ENCODE peak calls at places on chromosomes 1 and 21, in four cellular contexts. O is NCI-H1417, A is omental fat pad, N is Right ventricle myocardium superior. J is an unnamed sample.

GRCh38 chr21:40841524-40842196 is 5.3 kb downstream of the DSCAM start:
- DNase-seq in O (peak), A (no peak), N (peak), J (no peak)

GRCh38 chr1:211490038-211490678 is 1.8 kb downstream of the RD3 start:
- DNase-seq in O (peak), A (no peak), N (no peak), J (peak)

GRCh38 chr21:36717901-36718465 is 19.1 kb downstream of the SIM2 start:
- DNase-seq in O (no peak), A (no peak), N (no peak), J (no peak)

GRCh38 chr21:26842976-26843911 is 2.0 kb downstream of the ADAMTS1 start:
- DNase-seq in O (peak), A (peak), N (peak), J (peak)

GRCh38 chr21:33384851-33385331 is 18.3 kb upstream of the IFNGR2 start:
- DNase-seq in O (no peak), A (no peak), N (no peak), J (no peak)

GRCh38 chr1:229621663-229622062 is 4.3 kb downstream of the TAF5L start:
- DNase-seq in O (no peak), A (no peak), N (no peak), J (no peak)

GRCh38 chr21:40622531-40622930 is 224.4 kb downstream of the DSCAM start:
- DNase-seq in O (peak), A (no peak), N (no peak), J (no peak)

GRCh38 chr1:151888972-151889570 is 20.2 kb downstream of the THEM4 start:
- DNase-seq in O (no peak), A (no peak), N (no peak), J (no peak)

GRCh38 chr1:9651565-9652378 is at the start of gene PIK3CD:
- DNase-seq in O (peak), A (no peak), N (peak), J (no peak)

GRCh38 chr1:201783067-201783466 is 45.9 kb upstream of the IPO9 start:
- DNase-seq in O (no peak), A (no peak), N (no peak), J (no peak)

GRCh38 chr1:147787765-147788164 is 27.4 kb upstream of the GJA5 start:
- DNase-seq in O (no peak), A (no peak), N (no peak), J (no peak)

GRCh38 chr1:230568676-230569075 is 73.6 kb upstream of the COG2 start:
- DNase-seq in O (no peak), A (no peak), N (no peak), J (no peak)

GRCh38 chr1:245856944-245857531 is 650.0 kb downstream of the SMYD3 start:
- DNase-seq in O (no peak), A (no peak), N (no peak), J (no peak)

GRCh38 chr1:41767534-41767933 is 151.2 kb downstream of the HIVEP3 start:
- DNase-seq in O (no peak), A (no peak), N (no peak), J (peak)

GRCh38 chr1:50426702-50427085 is 3.5 kb upstream of the DMRTA2 start:
- DNase-seq in O (no peak), A (no peak), N (no peak), J (no peak)

GRCh38 chr1:240582953-240583352 is 29.0 kb downstream of the GREM2 start:
- DNase-seq in O (no peak), A (no peak), N (no peak), J (no peak)

GRCh38 chr1:6144175-6144574 is 35.9 kb downstream of the CHD5 start:
- DNase-seq in O (no peak), A (no peak), N (no peak), J (no peak)

GRCh38 chr21:19245188-19245580 is 841.6 kb upstream of the TMPRSS15 start:
- DNase-seq in O (no peak), A (no peak), N (no peak), J (no peak)

GRCh38 chr1:171139890-171140289 is 45.2 kb upstream of the FMO2 start:
- DNase-seq in O (no peak), A (no peak), N (no peak), J (no peak)

GRCh38 chr1:33163621-33164071 is 18.2 kb downstream of the TRIM62 start:
- DNase-seq in O (no peak), A (no peak), N (no peak), J (no peak)

GRCh38 chr21:45309069-45309521 is 21.4 kb upstream of the POFUT2 start:
- DNase-seq in O (no peak), A (no peak), N (peak), J (no peak)

GRCh38 chr1:200525167-200526123 is 95.1 kb downstream of the KIF14 start:
- DNase-seq in O (no peak), A (no peak), N (no peak), J (no peak)

GRCh38 chr1:9269721-9270120 is 23.0 kb upstream of the SPSB1 start:
- DNase-seq in O (no peak), A (no peak), N (peak), J (no peak)

GRCh38 chr1:163083690-163084089 is 14.5 kb downstream of the RGS4 start:
- DNase-seq in O (no peak), A (no peak), N (no peak), J (no peak)

GRCh38 chr1:214429951-214430742 is 121.3 kb downstream of the PTPN14 start:
- DNase-seq in O (no peak), A (no peak), N (no peak), J (no peak)

GRCh38 chr1:26694597-26695416 is 1.0 kb upstream of the ARID1A start:
- DNase-seq in O (no peak), A (no peak), N (no peak), J (no peak)

GRCh38 chr1:226967665-226968064 is 27.6 kb downstream of the COQ8A start:
- DNase-seq in O (no peak), A (no peak), N (no peak), J (no peak)

GRCh38 chr1:167076136-167076710 is 14.0 kb downstream of the GPA33 start:
- DNase-seq in O (no peak), A (no peak), N (no peak), J (no peak)

GRCh38 chr21:31347435-31348032 is 3.5 kb upstream of the TIAM1 start:
- DNase-seq in O (no peak), A (no peak), N (no peak), J (no peak)

GRCh38 chr1:236948996-236949395 is 55.2 kb downstream of the MT1HL1 start:
- DNase-seq in O (no peak), A (no peak), N (no peak), J (no peak)

GRCh38 chr1:212525479-212526110 is 83.0 kb upstream of the ATF3 start:
- DNase-seq in O (no peak), A (no peak), N (peak), J (no peak)